ENCODE peak calls at places on chromosomes 2 and 18, in five cellular contexts. H is stimulated activated CD8-positive, alpha-beta memory T cell treated with anti-CD3 and anti-CD28 coated beads, Interleukin-7, amount 100 ng/mL, for 24 hours; J is progenitor cell of endocrine pancreas; S is GOT3; Q is NCI-H2029 treated with DMSO at 0.1 percent for 48 hours. G is an unnamed sample.

GRCh38 chr18:77148289-77148688 is 15.7 kb upstream of the MBP start:
- DNase-seq in H (no peak), J (no peak), S (no peak), Q (no peak), G (no peak)

GRCh38 chr18:27583021-27583420 is 397.9 kb upstream of the CHST9 start:
- DNase-seq in H (no peak), J (no peak), S (no peak), Q (no peak), G (no peak)

GRCh38 chr2:217057773-217058172 is 197.9 kb upstream of the TNP1 start:
- DNase-seq in H (no peak), J (no peak), S (no peak), Q (peak; percentile 6), G (no peak)

GRCh38 chr2:23843051-23843976 is 83.6 kb downstream of the ATAD2B start:
- DNase-seq in H (no peak), J (no peak), S (no peak), Q (no peak), G (no peak)

GRCh38 chr2:134228493-134228903 is 25.4 kb upstream of the MGAT5 start:
- DNase-seq in H (no peak), J (no peak), S (no peak), Q (peak; percentile 23), G (no peak)

GRCh38 chr18:1618364-1618763 is 713.7 kb downstream of the ADCYAP1 start:
- DNase-seq in H (no peak), J (no peak), S (no peak), Q (no peak), G (no peak)

GRCh38 chr2:860259-860855 is 90.3 kb upstream of the SNTG2 start:
- DNase-seq in H (no peak), J (no peak), S (no peak), Q (no peak), G (no peak)

GRCh38 chr2:204453730-204454167 is 91.5 kb upstream of the PARD3B start:
- DNase-seq in H (no peak), J (no peak), S (no peak), Q (no peak), G (peak; percentile 71)

GRCh38 chr2:234981197-234982095 is 29.6 kb downstream of the SH3BP4 start:
- DNase-seq in H (no peak), J (peak; percentile 37), S (peak; percentile 75), Q (peak; percentile 50), G (peak; percentile 95)